ENCODE peak calls at places on chromosomes 12 and 14, in ten cellular contexts. T, P, L, K, D, S, U, Y, I and W are unnamed samples.

GRCh38 chr14:24184104-24184970 is 4.3 kb downstream of the IPO4 start:
- DNase-seq in L (no peak), K (no peak), U (no peak), P (no peak), I (no peak), T (no peak), S (no peak), Y (no peak), D (no peak), W (peak; percentile 18)

GRCh38 chr12:54405573-54405972 is 13.5 kb downstream of the ITGA5 start:
- DNase-seq in S (no peak), D (no peak), Y (no peak), I (no peak), U (no peak), L (no peak), P (no peak), K (no peak), T (no peak), W (peak; percentile 20)

GRCh38 chr14:92861856-92862807 is 60.8 kb upstream of the CHGA start:
- DNase-seq in K (no peak), T (no peak), U (no peak), D (no peak), S (no peak), P (no peak), Y (no peak), I (no peak), L (no peak), W (no peak)

GRCh38 chr14:54040851-54041250 is 84.2 kb upstream of the BMP4 start:
- DNase-seq in D (no peak), Y (no peak), U (no peak), K (no peak), L (no peak), P (no peak), I (no peak), S (no peak), T (no peak), W (no peak)

GRCh38 chr14:25010471-25010870 is 39.5 kb downstream of the STXBP6 start:
- DNase-seq in K (no peak), D (no peak), S (no peak), I (no peak), U (no peak), T (no peak), P (no peak), Y (no peak), L (no peak), W (no peak)

GRCh38 chr12:108770269-108770829 is 39.0 kb upstream of the CORO1C start:
- DNase-seq in L (no peak), T (no peak), D (no peak), K (no peak), U (no peak), I (no peak), P (no peak), S (no peak), Y (no peak), W (no peak)

GRCh38 chr14:78232666-78233065 is 62.5 kb downstream of the NRXN3 start:
- DNase-seq in L (no peak), U (no peak), D (no peak), Y (no peak), I (no peak), P (no peak), K (no peak), S (no peak), T (no peak), W (no peak)

GRCh38 chr12:77845831-77846230 is 15.1 kb downstream of the NAV3 start:
- DNase-seq in L (no peak), P (no peak), I (no peak), T (no peak), Y (no peak), U (no peak), D (no peak), K (no peak), S (no peak), W (no peak)

GRCh38 chr14:56474419-56475022 is 105.1 kb upstream of the TMEM260 start:
- DNase-seq in L (no peak), T (peak; percentile 14), S (no peak), Y (peak; percentile 23), I (no peak), D (no peak), U (peak; percentile 19), K (no peak), P (no peak), W (no peak)

GRCh38 chr14:101859916-101860315 is 98.4 kb downstream of the PPP2R5C start:
- DNase-seq in Y (no peak), I (no peak), P (no peak), L (no peak), K (no peak), U (no peak), T (no peak), D (no peak), S (no peak), W (no peak)

GRCh38 chr14:91252901-91253794 is 8.6 kb upstream of the GPR68 start:
- DNase-seq in K (peak; percentile 74), S (peak; percentile 58), Y (no peak), P (peak; percentile 54), U (peak; percentile 28), T (no peak), L (no peak), I (peak; percentile 44), D (no peak), W (peak; percentile 42)

GRCh38 chr12:77102691-77103090 is 37.3 kb upstream of the E2F7 start:
- DNase-seq in L (no peak), Y (peak; percentile 19), T (no peak), P (no peak), D (no peak), U (no peak), I (no peak), K (no peak), S (no peak), W (no peak)

GRCh38 chr14:80942158-80942738 is 710 bp upstream of the CEP128 start:
- DNase-seq in P (no peak), I (no peak), T (no peak), Y (no peak), L (no peak), U (no peak), K (no peak), S (no peak), D (no peak), W (no peak)

GRCh38 chr14:89614009-89614691 is 197.1 kb upstream of the FOXN3 start:
- DNase-seq in T (no peak), Y (no peak), P (no peak), S (no peak), I (no peak), K (no peak), D (no peak), U (no peak), L (no peak), W (no peak)

DNA sequence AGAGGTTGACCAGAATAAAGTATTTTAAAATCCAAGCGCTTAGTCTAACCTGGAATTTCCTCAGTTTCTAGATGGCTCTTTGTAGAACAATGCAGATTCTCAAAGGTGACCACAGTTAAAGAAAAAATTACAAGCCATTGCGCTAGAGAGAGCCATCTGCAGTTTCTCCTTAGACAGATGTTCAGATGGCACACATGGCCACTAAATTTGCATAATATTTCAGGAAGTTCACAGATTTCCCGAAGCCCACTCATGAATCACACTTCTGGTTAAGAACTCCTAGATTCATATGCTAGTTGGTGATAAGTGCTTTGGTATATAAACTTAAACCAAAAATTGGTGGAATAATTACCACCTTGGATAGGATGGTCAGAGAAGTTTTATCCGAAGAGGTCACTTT is 752 bp downstream of the AKAP3 start:
- DNase-seq in Y (no peak), D (no peak), T (no peak), S (no peak), P (no peak), U (no peak), I (no peak), L (no peak), K (no peak), W (no peak)
- H3K4me1 ChIP-seq in Y (peaks cover 19% of the 10 kb centered on the region), D (peaks cover 39% of the 10 kb centered on the region), T (peaks cover 19% of the 10 kb centered on the region), S (peaks cover 36% of the 10 kb centered on the region), P (peaks cover 19% of the 10 kb centered on the region), U (peaks cover 13% of the 10 kb centered on the region), I (no peaks in the 10 kb centered on the region), L (peaks cover 22% of the 10 kb centered on the region), K (peaks cover 8% of the 10 kb centered on the region), W (peaks cover 17% of the 10 kb centered on the region)

DNA sequence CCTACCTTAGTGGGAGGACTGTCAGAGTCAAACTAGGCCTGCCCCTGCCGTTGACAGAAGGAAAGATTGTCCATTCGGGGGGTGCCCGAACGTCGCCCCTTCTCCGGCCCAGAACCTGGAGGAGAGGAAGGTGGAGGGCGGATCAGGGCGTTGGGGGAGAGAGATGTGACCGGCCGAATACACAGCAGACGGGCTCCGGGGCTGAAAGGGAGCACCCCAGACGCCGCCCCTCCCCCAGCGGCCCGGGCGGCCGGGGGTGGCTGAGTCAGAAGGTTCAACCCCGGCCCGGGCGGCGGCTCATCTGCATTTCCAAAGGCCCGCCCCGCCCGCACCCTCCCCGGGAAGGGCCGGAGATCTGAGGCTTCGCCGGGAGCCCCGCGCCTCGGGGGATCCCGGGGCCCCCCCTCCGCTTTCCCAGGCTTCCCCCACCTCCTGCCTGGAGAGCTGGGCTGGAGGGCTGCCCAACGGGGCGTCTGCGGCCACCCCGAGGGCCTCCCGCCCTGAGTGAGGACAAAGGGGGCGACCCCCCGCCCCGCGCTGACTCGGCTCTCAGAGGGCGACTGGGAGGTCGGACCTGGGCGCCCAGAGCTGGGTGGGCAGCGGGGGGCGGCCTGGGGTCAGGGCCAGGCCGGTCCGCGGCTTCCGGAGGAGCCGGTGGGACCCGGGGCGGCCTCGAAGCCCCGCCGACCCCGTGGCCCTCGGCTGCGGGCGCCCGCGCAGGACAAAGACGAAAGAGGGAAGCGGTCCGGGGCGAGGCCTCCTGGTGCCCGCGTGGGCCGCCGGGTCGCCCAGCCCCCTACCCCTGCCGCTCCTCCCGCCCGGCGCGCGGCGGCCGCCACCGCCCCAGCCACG is 3.7 kb upstream of the SETD1B start:
- DNase-seq in D (peak; percentile 94), L (peak; percentile 93), U (peak; percentile 94), T (peak; percentile 81), I (peak; percentile 95), S (peak; percentile 93), Y (peak; percentile 70), P (peak; percentile 90), K (peak; percentile 95), W (peak; percentile 93)
- TF ChIP-seq POLR2A in D (peak; percentile 89), L (peak; percentile 74), U (no peak), T (peak; percentile 62), I (peak; percentile 51), S (peak; percentile 35), Y (no peak), P (no peak), K (peak; percentile 90), W (peak; percentile 13)

GRCh38 chr14:79318371-79318770 is 892.9 kb downstream of the DIO2 start:
- DNase-seq in K (no peak), T (no peak), I (no peak), S (no peak), U (no peak), D (no peak), Y (no peak), P (no peak), L (no peak), W (no peak)
- H3K4me1 ChIP-seq in K (no peaks in the 10 kb centered on the region), T (no peaks in the 10 kb centered on the region), I (no peaks in the 10 kb centered on the region), S (no peaks in the 10 kb centered on the region), U (no peaks in the 10 kb centered on the region), D (no peaks in the 10 kb centered on the region), Y (no peaks in the 10 kb centered on the region), P (no peaks in the 10 kb centered on the region), L (no peaks in the 10 kb centered on the region), W (no peaks in the 10 kb centered on the region)

GRCh38 chr12:50188875-50189575 is 21.9 kb upstream of the CERS5 start:
- DNase-seq in S (no peak), P (no peak), K (no peak), L (peak; percentile 39), T (no peak), D (no peak), U (no peak), Y (no peak), I (no peak), W (no peak)
- TF ChIP-seq POLR2A in S (no peak), P (no peak), K (no peak), L (no peak), T (no peak), D (no peak), U (no peak), Y (no peak), I (no peak), W (no peak)

GRCh38 chr12:124513297-124513867 is 54.0 kb downstream of the NCOR2 start:
- DNase-seq in D (no peak), K (no peak), P (no peak), Y (no peak), T (no peak), S (no peak), I (no peak), L (no peak), U (no peak), W (no peak)
- H3K4me1 ChIP-seq in D (peaks cover 84% of the 10 kb centered on the region), K (peaks cover 19% of the 10 kb centered on the region), P (peaks cover 83% of the 10 kb centered on the region), Y (peaks cover 91% of the 10 kb centered on the region), T (peaks cover 92% of the 10 kb centered on the region), S (peaks cover 95% of the 10 kb centered on the region), I (peaks cover 43% of the 10 kb centered on the region), L (peaks cover 86% of the 10 kb centered on the region), U (peaks cover 66% of the 10 kb centered on the region), W (peaks cover 12% of the 10 kb centered on the region)